ENCODE peak calls at places on chromosomes 7 and 10, in five cellular contexts. R, H, M, I and U are unnamed samples.

GRCh38 chr7:38102486-38102885 is 75.6 kb upstream of the STARD3NL start:
- DNase-seq in H (no peak), R (no peak), I (no peak), M (no peak), U (no peak)

GRCh38 chr10:88557659-88558058 is 25.5 kb downstream of the RNLS start:
- DNase-seq in R (no peak), I (no peak), H (no peak), M (no peak), U (no peak)

GRCh38 chr10:20443094-20443493 is 454.0 kb downstream of the NEBL start:
- DNase-seq in R (no peak), M (no peak), H (no peak), I (no peak), U (no peak)

GRCh38 chr10:72170263-72170662 is 45.5 kb upstream of the ANAPC16 start:
- DNase-seq in R (peak; percentile 35), H (no peak), M (no peak), I (no peak), U (no peak)

GRCh38 chr7:155277385-155277994 is 20.2 kb upstream of the INSIG1 start:
- DNase-seq in R (no peak), M (no peak), I (peak; percentile 25), H (no peak), U (no peak)

GRCh38 chr10:77899080-77899477 is 27.5 kb downstream of the DLG5 start:
- DNase-seq in M (no peak), H (no peak), R (no peak), I (no peak), U (no peak)

GRCh38 chr10:91088300-91089140 is 131.9 kb upstream of the PCGF5 start:
- DNase-seq in H (no peak), M (no peak), R (peak; percentile 23), I (no peak), U (no peak)

GRCh38 chr7:34727464-34727995 is 69.5 kb downstream of the NPSR1 start:
- DNase-seq in M (no peak), I (no peak), R (no peak), H (no peak), U (no peak)

GRCh38 chr7:154474903-154475520 is 422.8 kb downstream of the DPP6 start:
- DNase-seq in H (no peak), R (no peak), I (no peak), M (no peak), U (no peak)

GRCh38 chr7:67105382-67105781 is 108.7 kb downstream of the TYW1 start:
- DNase-seq in H (no peak), I (no peak), R (no peak), M (no peak), U (no peak)

GRCh38 chr7:3533040-3533439 is 232.0 kb downstream of the SDK1 start:
- DNase-seq in M (no peak), R (no peak), I (no peak), H (no peak), U (no peak)

GRCh38 chr10:77084431-77085144 is 553.0 kb downstream of the KCNMA1 start:
- DNase-seq in R (no peak), M (no peak), I (no peak), H (no peak), U (no peak)

GRCh38 chr10:89582022-89582421 is 46.6 kb upstream of the SLC16A12 start:
- DNase-seq in H (no peak), R (no peak), M (no peak), I (no peak), U (no peak)

GRCh38 chr10:14545827-14546226 is 215.1 kb upstream of the FRMD4A start:
- DNase-seq in R (no peak), I (no peak), H (no peak), M (no peak), U (no peak)

GRCh38 chr7:72435913-72436480 is 23.9 kb upstream of the CALN1 start:
- DNase-seq in H (no peak), M (no peak), R (no peak), I (no peak), U (no peak)

GRCh38 chr7:122827763-122828162 is 58.5 kb downstream of the CADPS2 start:
- DNase-seq in R (no peak), I (no peak), H (no peak), M (no peak), U (no peak)

GRCh38 chr7:83469076-83469475 is 179.9 kb downstream of the SEMA3E start:
- DNase-seq in M (no peak), I (no peak), H (no peak), R (no peak), U (no peak)

GRCh38 chr7:30717181-30717580 is 34.8 kb upstream of the INMT start:
- DNase-seq in M (no peak), H (no peak), I (peak; percentile 51), R (no peak), U (no peak)

GRCh38 chr10:2866569-2866968 is 200.8 kb upstream of the PFKP start:
- DNase-seq in I (no peak), M (no peak), R (no peak), H (no peak), U (no peak)

GRCh38 chr7:516606-517456 is 2.8 kb downstream of the PDGFA start:
- DNase-seq in H (no peak), R (peak; percentile 62), M (no peak), I (no peak), U (no peak)

GRCh38 chr7:32519763-32520162 is 24.5 kb downstream of the AVL9 start:
- DNase-seq in I (no peak), M (no peak), R (no peak), H (no peak), U (no peak)

GRCh38 chr7:156096806-156097538 is 284.7 kb upstream of the SHH start:
- DNase-seq in M (no peak), H (no peak), R (no peak), I (no peak), U (no peak)

GRCh38 chr7:4706384-4707032 is 24.4 kb downstream of the FOXK1 start:
- DNase-seq in M (no peak), R (no peak), H (no peak), I (no peak), U (no peak)

GRCh38 chr10:24616536-24616935 is 107.2 kb downstream of the ARHGAP21 start:
- DNase-seq in R (no peak), M (no peak), H (no peak), I (no peak), U (no peak)

GRCh38 chr10:28266449-28267224 is 36.2 kb downstream of the MPP7 start:
- DNase-seq in M (no peak), R (no peak), H (no peak), I (no peak), U (no peak)

GRCh38 chr10:93515071-93515962 is 18.9 kb downstream of the CEP55 start:
- DNase-seq in I (no peak), M (no peak), R (no peak), H (no peak), U (no peak)

GRCh38 chr7:144565586-144565985 is 162.1 kb upstream of the NOBOX start:
- DNase-seq in H (no peak), R (no peak), M (no peak), I (no peak), U (no peak)

GRCh38 chr10:131269776-131270460 is 41.6 kb downstream of the TCERG1L start:
- DNase-seq in M (no peak), I (no peak), H (no peak), R (no peak), U (no peak)

GRCh38 chr7:36765605-36766004 is 41.3 kb upstream of the AOAH start:
- DNase-seq in M (no peak), H (no peak), I (no peak), R (no peak), U (no peak)

GRCh38 chr10:55146032-55146431 is 345.0 kb upstream of the PCDH15 start:
- DNase-seq in I (no peak), H (no peak), M (no peak), R (no peak), U (no peak)

GRCh38 chr10:22911889-22912762 is 15.7 kb upstream of the ARMC3 start:
- DNase-seq in I (no peak), M (no peak), R (no peak), H (no peak), U (no peak)

GRCh38 chr10:43778571-43778970 is 129.9 kb upstream of the ZNF32 start:
- DNase-seq in R (no peak), I (no peak), M (no peak), H (no peak), U (no peak)

GRCh38 chr7:145696071-145696470 is 420.5 kb upstream of the CNTNAP2 start:
- DNase-seq in M (no peak), H (no peak), I (no peak), R (no peak), U (no peak)

GRCh38 chr10:70272925-70273316 is 10.9 kb downstream of the NPFFR1 start:
- DNase-seq in H (no peak), I (peak; percentile 15), M (no peak), R (peak; percentile 43), U (no peak)

GRCh38 chr10:117355064-117355463 is 20.2 kb downstream of the PDZD8 start:
- DNase-seq in H (no peak), M (no peak), I (no peak), R (no peak), U (no peak)

GRCh38 chr7:18064242-18064838 is 36.7 kb upstream of the PRPS1L1 start:
- DNase-seq in M (no peak), R (no peak), I (no peak), H (no peak), U (no peak)

GRCh38 chr10:96283756-96284155 is 12.4 kb upstream of the BLNK start:
- DNase-seq in H (no peak), I (no peak), M (no peak), R (no peak), U (no peak)

GRCh38 chr7:103905997-103906396 is 83.5 kb downstream of the RELN start:
- DNase-seq in R (no peak), I (no peak), H (no peak), M (no peak), U (no peak)

GRCh38 chr7:140640060-140640611 is 477 bp downstream of the DENND2A start:
- DNase-seq in H (no peak), M (no peak), I (peak; percentile 82), R (peak; percentile 57), U (no peak)

GRCh38 chr10:67837519-67838314 is at the start of gene DNAJC12:
- DNase-seq in R (peak; percentile 56), M (no peak), H (no peak), I (no peak), U (no peak)